ENCODE peak calls at places on chromosomes 7 and 10, in five cellular contexts. One of them, this sample, is unnamed.

GRCh38 chr10:55668326-55668922 is 692.6 kb downstream of the ZWINT start:
- DNase-seq in activated CD4-positive, alpha-beta T cell treated with anti-CD3 and anti-CD28 coated beads for 1 hour: no peak
- DNase-seq in lower lobe of right lung: no peak
- DNase-seq in stimulated activated CD4-positive, alpha-beta T cell treated with anti-CD3 and anti-CD28 coated beads, Interleukin-1b, Interleukin-23, amount 100 ng/mL, for 1 hour: no peak
- DNase-seq in activated T-helper 1 cell treated with anti-CD3 and anti-CD28 coated beads, Interleukin-2, amount 50 U/mL, for 16 hours: no peak
- DNase-seq in this sample: no peak

GRCh38 chr10:71079761-71080380 is 132.5 kb upstream of the UNC5B start:
- DNase-seq in activated CD4-positive, alpha-beta T cell treated with anti-CD3 and anti-CD28 coated beads for 1 hour: no peak
- DNase-seq in lower lobe of right lung: no peak
- DNase-seq in stimulated activated CD4-positive, alpha-beta T cell treated with anti-CD3 and anti-CD28 coated beads, Interleukin-1b, Interleukin-23, amount 100 ng/mL, for 1 hour: no peak
- DNase-seq in activated T-helper 1 cell treated with anti-CD3 and anti-CD28 coated beads, Interleukin-2, amount 50 U/mL, for 16 hours: no peak
- DNase-seq in this sample: no peak

GRCh38 chr10:43138757-43139241 is 554 bp downstream of the CSGALNACT2 start:
- DNase-seq in activated CD4-positive, alpha-beta T cell treated with anti-CD3 and anti-CD28 coated beads for 1 hour: peak; percentile 44
- DNase-seq in lower lobe of right lung: no peak
- DNase-seq in stimulated activated CD4-positive, alpha-beta T cell treated with anti-CD3 and anti-CD28 coated beads, Interleukin-1b, Interleukin-23, amount 100 ng/mL, for 1 hour: no peak
- DNase-seq in activated T-helper 1 cell treated with anti-CD3 and anti-CD28 coated beads, Interleukin-2, amount 50 U/mL, for 16 hours: peak; percentile 30
- DNase-seq in this sample: no peak

GRCh38 chr7:157087646-157088045 is 51.1 kb upstream of the UBE3C start:
- DNase-seq in activated CD4-positive, alpha-beta T cell treated with anti-CD3 and anti-CD28 coated beads for 1 hour: no peak
- DNase-seq in lower lobe of right lung: no peak
- DNase-seq in stimulated activated CD4-positive, alpha-beta T cell treated with anti-CD3 and anti-CD28 coated beads, Interleukin-1b, Interleukin-23, amount 100 ng/mL, for 1 hour: no peak
- DNase-seq in activated T-helper 1 cell treated with anti-CD3 and anti-CD28 coated beads, Interleukin-2, amount 50 U/mL, for 16 hours: no peak
- DNase-seq in this sample: peak; percentile 30

GRCh38 chr10:79446451-79447020 is 1.1 kb upstream of the ZCCHC24 start:
- DNase-seq in activated CD4-positive, alpha-beta T cell treated with anti-CD3 and anti-CD28 coated beads for 1 hour: peak; percentile 14
- DNase-seq in lower lobe of right lung: peak; percentile 83
- DNase-seq in stimulated activated CD4-positive, alpha-beta T cell treated with anti-CD3 and anti-CD28 coated beads, Interleukin-1b, Interleukin-23, amount 100 ng/mL, for 1 hour: no peak
- DNase-seq in activated T-helper 1 cell treated with anti-CD3 and anti-CD28 coated beads, Interleukin-2, amount 50 U/mL, for 16 hours: no peak
- DNase-seq in this sample: peak; percentile 87

GRCh38 chr10:73486601-73487000 is 9.2 kb downstream of the PPP3CB start:
- DNase-seq in activated CD4-positive, alpha-beta T cell treated with anti-CD3 and anti-CD28 coated beads for 1 hour: no peak
- DNase-seq in lower lobe of right lung: no peak
- DNase-seq in stimulated activated CD4-positive, alpha-beta T cell treated with anti-CD3 and anti-CD28 coated beads, Interleukin-1b, Interleukin-23, amount 100 ng/mL, for 1 hour: no peak
- DNase-seq in activated T-helper 1 cell treated with anti-CD3 and anti-CD28 coated beads, Interleukin-2, amount 50 U/mL, for 16 hours: no peak
- DNase-seq in this sample: no peak

GRCh38 chr7:94633025-94633341 is 22.9 kb downstream of the SGCE start:
- DNase-seq in activated CD4-positive, alpha-beta T cell treated with anti-CD3 and anti-CD28 coated beads for 1 hour: no peak
- DNase-seq in lower lobe of right lung: no peak
- DNase-seq in stimulated activated CD4-positive, alpha-beta T cell treated with anti-CD3 and anti-CD28 coated beads, Interleukin-1b, Interleukin-23, amount 100 ng/mL, for 1 hour: no peak
- DNase-seq in activated T-helper 1 cell treated with anti-CD3 and anti-CD28 coated beads, Interleukin-2, amount 50 U/mL, for 16 hours: no peak
- DNase-seq in this sample: no peak

GRCh38 chr10:101660268-101660667 is 34.7 kb downstream of the FBXW4 start:
- DNase-seq in activated CD4-positive, alpha-beta T cell treated with anti-CD3 and anti-CD28 coated beads for 1 hour: no peak
- DNase-seq in lower lobe of right lung: no peak
- DNase-seq in stimulated activated CD4-positive, alpha-beta T cell treated with anti-CD3 and anti-CD28 coated beads, Interleukin-1b, Interleukin-23, amount 100 ng/mL, for 1 hour: no peak
- DNase-seq in activated T-helper 1 cell treated with anti-CD3 and anti-CD28 coated beads, Interleukin-2, amount 50 U/mL, for 16 hours: no peak
- DNase-seq in this sample: no peak

GRCh38 chr7:135825406-135825805 is 76.8 kb upstream of the FAM180A start:
- DNase-seq in activated CD4-positive, alpha-beta T cell treated with anti-CD3 and anti-CD28 coated beads for 1 hour: no peak
- DNase-seq in lower lobe of right lung: no peak
- DNase-seq in stimulated activated CD4-positive, alpha-beta T cell treated with anti-CD3 and anti-CD28 coated beads, Interleukin-1b, Interleukin-23, amount 100 ng/mL, for 1 hour: no peak
- DNase-seq in activated T-helper 1 cell treated with anti-CD3 and anti-CD28 coated beads, Interleukin-2, amount 50 U/mL, for 16 hours: no peak
- DNase-seq in this sample: no peak

GRCh38 chr10:58068809-58069208 is 198.9 kb downstream of the IPMK start:
- DNase-seq in activated CD4-positive, alpha-beta T cell treated with anti-CD3 and anti-CD28 coated beads for 1 hour: no peak
- DNase-seq in lower lobe of right lung: no peak
- DNase-seq in stimulated activated CD4-positive, alpha-beta T cell treated with anti-CD3 and anti-CD28 coated beads, Interleukin-1b, Interleukin-23, amount 100 ng/mL, for 1 hour: no peak
- DNase-seq in activated T-helper 1 cell treated with anti-CD3 and anti-CD28 coated beads, Interleukin-2, amount 50 U/mL, for 16 hours: no peak
- DNase-seq in this sample: no peak

GRCh38 chr10:29480281-29480954 is 154.4 kb downstream of the SVIL start:
- DNase-seq in activated CD4-positive, alpha-beta T cell treated with anti-CD3 and anti-CD28 coated beads for 1 hour: no peak
- DNase-seq in lower lobe of right lung: no peak
- DNase-seq in stimulated activated CD4-positive, alpha-beta T cell treated with anti-CD3 and anti-CD28 coated beads, Interleukin-1b, Interleukin-23, amount 100 ng/mL, for 1 hour: no peak
- DNase-seq in activated T-helper 1 cell treated with anti-CD3 and anti-CD28 coated beads, Interleukin-2, amount 50 U/mL, for 16 hours: no peak
- DNase-seq in this sample: peak; percentile 58

GRCh38 chr10:11513727-11514126 is 97.7 kb downstream of the USP6NL start:
- DNase-seq in activated CD4-positive, alpha-beta T cell treated with anti-CD3 and anti-CD28 coated beads for 1 hour: no peak
- DNase-seq in lower lobe of right lung: no peak
- DNase-seq in stimulated activated CD4-positive, alpha-beta T cell treated with anti-CD3 and anti-CD28 coated beads, Interleukin-1b, Interleukin-23, amount 100 ng/mL, for 1 hour: no peak
- DNase-seq in activated T-helper 1 cell treated with anti-CD3 and anti-CD28 coated beads, Interleukin-2, amount 50 U/mL, for 16 hours: no peak
- DNase-seq in this sample: no peak

GRCh38 chr10:114623155-114623554 is 34.9 kb downstream of the ABLIM1 start:
- DNase-seq in activated CD4-positive, alpha-beta T cell treated with anti-CD3 and anti-CD28 coated beads for 1 hour: no peak
- DNase-seq in lower lobe of right lung: no peak
- DNase-seq in stimulated activated CD4-positive, alpha-beta T cell treated with anti-CD3 and anti-CD28 coated beads, Interleukin-1b, Interleukin-23, amount 100 ng/mL, for 1 hour: no peak
- DNase-seq in activated T-helper 1 cell treated with anti-CD3 and anti-CD28 coated beads, Interleukin-2, amount 50 U/mL, for 16 hours: no peak
- DNase-seq in this sample: no peak

GRCh38 chr10:35746004-35746403 is 103.9 kb upstream of the FZD8 start:
- DNase-seq in activated CD4-positive, alpha-beta T cell treated with anti-CD3 and anti-CD28 coated beads for 1 hour: no peak
- DNase-seq in lower lobe of right lung: no peak
- DNase-seq in stimulated activated CD4-positive, alpha-beta T cell treated with anti-CD3 and anti-CD28 coated beads, Interleukin-1b, Interleukin-23, amount 100 ng/mL, for 1 hour: no peak
- DNase-seq in activated T-helper 1 cell treated with anti-CD3 and anti-CD28 coated beads, Interleukin-2, amount 50 U/mL, for 16 hours: no peak
- DNase-seq in this sample: no peak

GRCh38 chr10:22475857-22476600 is 130.7 kb downstream of the SPAG6 start:
- DNase-seq in activated CD4-positive, alpha-beta T cell treated with anti-CD3 and anti-CD28 coated beads for 1 hour: no peak
- DNase-seq in lower lobe of right lung: no peak
- DNase-seq in stimulated activated CD4-positive, alpha-beta T cell treated with anti-CD3 and anti-CD28 coated beads, Interleukin-1b, Interleukin-23, amount 100 ng/mL, for 1 hour: no peak
- DNase-seq in activated T-helper 1 cell treated with anti-CD3 and anti-CD28 coated beads, Interleukin-2, amount 50 U/mL, for 16 hours: no peak
- DNase-seq in this sample: no peak

GRCh38 chr7:66013938-66014337 is 31.9 kb upstream of the GUSB start:
- DNase-seq in activated CD4-positive, alpha-beta T cell treated with anti-CD3 and anti-CD28 coated beads for 1 hour: no peak
- DNase-seq in lower lobe of right lung: peak; percentile 60
- DNase-seq in stimulated activated CD4-positive, alpha-beta T cell treated with anti-CD3 and anti-CD28 coated beads, Interleukin-1b, Interleukin-23, amount 100 ng/mL, for 1 hour: no peak
- DNase-seq in activated T-helper 1 cell treated with anti-CD3 and anti-CD28 coated beads, Interleukin-2, amount 50 U/mL, for 16 hours: no peak
- DNase-seq in this sample: no peak

GRCh38 chr7:81957517-81957916 is 187.7 kb upstream of the HGF start:
- DNase-seq in activated CD4-positive, alpha-beta T cell treated with anti-CD3 and anti-CD28 coated beads for 1 hour: no peak
- DNase-seq in lower lobe of right lung: no peak
- DNase-seq in stimulated activated CD4-positive, alpha-beta T cell treated with anti-CD3 and anti-CD28 coated beads, Interleukin-1b, Interleukin-23, amount 100 ng/mL, for 1 hour: no peak
- DNase-seq in activated T-helper 1 cell treated with anti-CD3 and anti-CD28 coated beads, Interleukin-2, amount 50 U/mL, for 16 hours: no peak
- DNase-seq in this sample: no peak

GRCh38 chr7:56175086-56175760 is 59.0 kb upstream of the NUPR2 start:
- DNase-seq in activated CD4-positive, alpha-beta T cell treated with anti-CD3 and anti-CD28 coated beads for 1 hour: no peak
- DNase-seq in lower lobe of right lung: no peak
- DNase-seq in stimulated activated CD4-positive, alpha-beta T cell treated with anti-CD3 and anti-CD28 coated beads, Interleukin-1b, Interleukin-23, amount 100 ng/mL, for 1 hour: no peak
- DNase-seq in activated T-helper 1 cell treated with anti-CD3 and anti-CD28 coated beads, Interleukin-2, amount 50 U/mL, for 16 hours: no peak
- DNase-seq in this sample: peak; percentile 82

GRCh38 chr7:87370660-87371180 is 25.3 kb downstream of the CROT start:
- DNase-seq in activated CD4-positive, alpha-beta T cell treated with anti-CD3 and anti-CD28 coated beads for 1 hour: no peak
- DNase-seq in lower lobe of right lung: no peak
- DNase-seq in stimulated activated CD4-positive, alpha-beta T cell treated with anti-CD3 and anti-CD28 coated beads, Interleukin-1b, Interleukin-23, amount 100 ng/mL, for 1 hour: no peak
- DNase-seq in activated T-helper 1 cell treated with anti-CD3 and anti-CD28 coated beads, Interleukin-2, amount 50 U/mL, for 16 hours: no peak
- DNase-seq in this sample: no peak

GRCh38 chr10:3972460-3973366 is 187.7 kb upstream of the KLF6 start:
- DNase-seq in activated CD4-positive, alpha-beta T cell treated with anti-CD3 and anti-CD28 coated beads for 1 hour: no peak
- DNase-seq in lower lobe of right lung: no peak
- DNase-seq in stimulated activated CD4-positive, alpha-beta T cell treated with anti-CD3 and anti-CD28 coated beads, Interleukin-1b, Interleukin-23, amount 100 ng/mL, for 1 hour: no peak
- DNase-seq in activated T-helper 1 cell treated with anti-CD3 and anti-CD28 coated beads, Interleukin-2, amount 50 U/mL, for 16 hours: no peak
- DNase-seq in this sample: no peak